ENCODE peak calls at places on chromosome 3, in nine cellular contexts. T is GM20000; A is endothelial cell; G is GM10248; W is mucosa of descending colon; E is osteocyte; P is fibroblast of lung; B is upper lobe of right lung; L is CD4-positive, alpha-beta T cell. R is an unnamed sample.

GRCh38 chr3:197302696-197303341 is 4.4 kb upstream of the DLG1 start:
- DNase-seq in T (no peak), A (no peak), G (no peak), W (no peak), E (no peak), P (peak), B (no peak), L (no peak), R (no peak)

GRCh38 chr3:19272296-19272695 is 124.0 kb downstream of the KCNH8 start:
- DNase-seq in T (no peak), A (no peak), G (no peak), W (no peak), E (no peak), P (no peak), B (no peak), L (no peak), R (no peak)

GRCh38 chr3:162368377-162368776 is 871.8 kb downstream of the OTOL1 start:
- DNase-seq in T (no peak), A (no peak), G (no peak), W (no peak), E (no peak), P (no peak), B (no peak), L (no peak), R (no peak)

GRCh38 chr3:77042892-77043291 is 3.0 kb downstream of the ROBO2 start:
- DNase-seq in T (no peak), A (no peak), G (no peak), W (no peak), E (no peak), P (no peak), B (no peak), L (no peak), R (no peak)

GRCh38 chr3:86702381-86702958 is 288.5 kb downstream of the VGLL3 start:
- DNase-seq in T (peak), A (no peak), G (peak), W (no peak), E (no peak), P (no peak), B (no peak), L (no peak), R (no peak)

GRCh38 chr3:159872374-159873109 is 116.1 kb upstream of the IL12A start:
- DNase-seq in T (no peak), A (no peak), G (no peak), W (no peak), E (no peak), P (peak), B (no peak), L (no peak), R (no peak)

GRCh38 chr3:132625613-132626012 is 28.5 kb downstream of the ACKR4 start:
- DNase-seq in T (peak), A (no peak), G (peak), W (no peak), E (no peak), P (no peak), B (no peak), L (no peak), R (peak)

GRCh38 chr3:8775602-8776001 is 6.2 kb upstream of the OXTR start:
- DNase-seq in T (no peak), A (no peak), G (no peak), W (no peak), E (no peak), P (no peak), B (no peak), L (no peak), R (no peak)

GRCh38 chr3:66353530-66353929 is 132.7 kb downstream of the SLC25A26 start:
- DNase-seq in T (no peak), A (no peak), G (no peak), W (no peak), E (no peak), P (peak), B (no peak), L (no peak), R (no peak)

GRCh38 chr3:68919000-68919399 is 13.3 kb downstream of the TAFA4 start:
- DNase-seq in T (no peak), A (peak), G (no peak), W (no peak), E (no peak), P (peak), B (no peak), L (no peak), R (no peak)

GRCh38 chr3:144636833-144637232 is 665.2 kb downstream of the DIPK2A start:
- DNase-seq in T (no peak), A (peak), G (no peak), W (no peak), E (no peak), P (no peak), B (no peak), L (no peak), R (no peak)
- TF ChIP-seq CTCF in T (no peak), A (no peak), G (no peak), W (no peak), E (no peak), P (no peak), B (no peak), L (no peak), R (no peak)

GRCh38 chr3:188832961-188833615 is 338.7 kb upstream of the TPRG1 start:
- DNase-seq in T (no peak), A (no peak), G (no peak), W (no peak), E (no peak), P (no peak), B (no peak), L (no peak), R (no peak)
- TF ChIP-seq CTCF in T (no peak), A (no peak), G (no peak), W (no peak), E (no peak), P (no peak), B (no peak), L (no peak), R (no peak)

GRCh38 chr3:152183473-152183872 is 85.3 kb upstream of the MBNL1 start:
- DNase-seq in T (peak), A (peak), G (peak), W (no peak), E (no peak), P (no peak), B (no peak), L (peak), R (no peak)
- TF ChIP-seq CTCF in T (peak), A (peak), G (peak), W (no peak), E (peak), P (peak), B (peak), L (peak), R (peak)

DNA sequence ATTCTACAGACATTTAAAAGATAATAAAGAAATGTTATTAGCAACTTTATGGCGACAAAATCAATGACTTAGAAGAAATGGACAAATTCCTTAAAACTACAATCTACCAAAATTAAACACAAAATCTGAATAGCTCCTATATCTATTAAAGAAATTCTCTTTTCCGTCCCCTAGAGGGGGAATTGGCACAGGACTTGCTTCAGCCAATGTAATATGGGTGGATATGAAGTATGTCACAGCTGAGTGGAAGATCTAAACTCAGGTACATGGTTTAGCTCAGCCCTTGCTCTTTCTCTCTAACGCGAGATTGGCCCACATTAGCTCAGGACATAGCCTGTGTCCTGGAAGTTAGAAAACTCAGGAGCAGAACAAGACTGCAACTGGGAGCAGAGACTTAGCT is 79.3 kb downstream of the DNAH12 start:
- DNase-seq in T (no peak), A (no peak), G (no peak), W (no peak), E (no peak), P (peak), B (no peak), L (no peak), R (no peak)
- TF ChIP-seq CTCF in T (no peak), A (no peak), G (no peak), W (no peak), E (peak), P (peak), B (no peak), L (no peak), R (no peak)

GRCh38 chr3:43649365-43649968 is 27.7 kb upstream of the ANO10 start:
- DNase-seq in T (no peak), A (no peak), G (no peak), W (no peak), E (no peak), P (no peak), B (peak), L (no peak), R (no peak)
- TF ChIP-seq CTCF in T (no peak), A (no peak), G (no peak), W (no peak), E (no peak), P (no peak), B (no peak), L (no peak), R (no peak)

GRCh38 chr3:138009476-138010272 is at the start of gene CLDN18:
- DNase-seq in T (no peak), A (no peak), G (no peak), W (no peak), E (no peak), P (peak), B (peak), L (no peak), R (no peak)
- TF ChIP-seq CTCF in T (peak), A (no peak), G (no peak), W (no peak), E (no peak), P (no peak), B (peak), L (no peak), R (no peak)

GRCh38 chr3:48679416-48680380 is 6.0 kb downstream of the NCKIPSD start:
- DNase-seq in T (no peak), A (no peak), G (peak), W (peak), E (no peak), P (no peak), B (no peak), L (no peak), R (peak)
- TF ChIP-seq CTCF in T (no peak), A (no peak), G (no peak), W (no peak), E (no peak), P (no peak), B (no peak), L (no peak), R (no peak)

DNA sequence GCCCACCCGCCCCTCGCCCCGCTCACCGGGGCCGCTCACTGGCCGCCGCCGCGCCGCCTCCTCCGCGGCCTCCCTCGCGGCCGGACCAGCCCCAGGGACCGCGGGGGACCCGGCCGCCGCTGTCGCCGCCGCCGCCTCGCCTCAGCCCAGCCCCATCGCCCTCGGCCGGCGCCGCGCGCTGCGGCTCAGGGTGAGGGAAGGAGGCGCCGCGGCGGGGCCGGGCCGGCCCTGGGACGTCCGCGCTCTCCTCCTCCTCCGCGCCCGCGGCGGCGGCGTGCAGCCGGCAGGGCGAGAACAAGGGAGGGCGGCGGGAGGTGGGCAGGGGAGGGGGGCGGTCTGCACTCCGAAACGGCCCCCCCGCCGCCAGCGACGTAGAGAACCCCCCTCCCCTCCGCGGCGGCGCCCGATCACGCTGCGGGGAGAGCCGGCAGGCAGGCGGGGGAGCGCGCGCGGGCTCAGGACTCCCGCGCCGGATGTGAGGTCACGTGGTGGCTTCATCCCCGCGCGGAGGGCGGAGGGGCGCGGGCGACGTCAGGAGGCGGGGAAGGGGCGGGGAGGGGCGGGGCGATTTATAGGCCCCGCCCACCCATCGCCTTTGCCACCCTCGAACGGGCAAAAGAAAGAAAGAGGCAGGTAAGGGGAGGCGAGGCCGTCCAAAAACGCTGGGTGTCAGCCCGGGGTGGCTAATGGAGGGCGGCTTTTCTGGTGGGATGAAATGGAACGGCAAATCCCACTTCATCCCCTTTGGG is at the start of gene ATP13A3:
- DNase-seq in T (peak), A (peak), G (peak), W (peak), E (peak), P (peak), B (peak), L (peak), R (peak)
- TF ChIP-seq CTCF in T (no peak), A (no peak), G (no peak), W (no peak), E (no peak), P (no peak), B (no peak), L (no peak), R (no peak)

DNA sequence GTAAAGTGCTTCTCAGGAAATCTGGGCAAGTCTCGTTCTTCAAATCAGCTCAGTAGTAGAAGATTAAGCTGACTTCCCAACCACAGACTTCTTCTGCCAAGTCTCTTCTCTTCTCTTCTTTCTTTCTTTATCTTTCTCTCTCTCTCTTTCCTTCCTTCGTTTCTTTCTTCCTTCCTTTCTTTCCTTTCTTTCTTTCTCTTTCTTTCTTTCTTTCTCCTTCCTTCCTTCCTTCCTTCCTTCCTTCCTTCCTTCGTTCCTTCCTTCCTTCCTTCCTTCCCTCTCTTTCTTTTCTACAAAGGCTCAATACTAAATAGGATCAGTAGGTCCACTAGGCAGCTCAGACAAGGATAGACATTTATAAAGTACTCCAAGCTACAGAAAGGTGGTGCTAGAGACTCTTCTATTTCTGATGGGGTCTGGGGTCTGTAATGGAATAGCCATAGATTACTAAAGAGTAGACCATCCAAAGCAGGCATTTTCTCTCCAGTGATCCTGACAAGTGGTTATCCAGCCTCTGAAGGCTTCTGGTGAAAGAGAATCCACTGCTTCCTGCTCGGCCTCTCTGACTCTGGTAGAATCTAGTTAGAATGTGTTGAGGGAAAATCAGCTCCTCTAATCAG is 100.8 kb downstream of the TPRG1 start:
- DNase-seq in T (no peak), A (peak), G (no peak), W (no peak), E (no peak), P (no peak), B (no peak), L (no peak), R (no peak)
- TF ChIP-seq CTCF in T (no peak), A (peak), G (peak), W (no peak), E (peak), P (peak), B (no peak), L (peak), R (peak)